ENCODE peak calls at places on chromosome 11, in eight cellular contexts. S, D, V, M, B, C, A and K are unnamed samples.
A peak's percentile ranks its signal among the peaks of the same experiment; 100 is the strongest.

GRCh38 chr11:126601550-126602215 is 246.2 kb downstream of the ST3GAL4 start:
- DNase-seq in S (no peak), D (no peak), V (no peak), M (no peak), B (no peak), C (no peak), A (no peak), K (no peak)

GRCh38 chr11:120061761-120062560 is 76.0 kb downstream of the TRIM29 start:
- DNase-seq in S (no peak), D (peak; percentile 74), V (no peak), M (no peak), B (no peak), C (no peak), A (no peak), K (no peak)

GRCh38 chr11:116787436-116787785 is 412 bp downstream of the ZPR1 start:
- DNase-seq in S (no peak), D (no peak), V (no peak), M (no peak), B (no peak), C (no peak), A (no peak), K (no peak)

GRCh38 chr11:2518983-2519340 is 74.2 kb downstream of the KCNQ1 start:
- DNase-seq in S (peak; percentile 38), D (peak; percentile 49), V (no peak), M (no peak), B (peak; percentile 44), C (no peak), A (peak; percentile 5), K (peak; percentile 44)

GRCh38 chr11:66904055-66904454 is 47.2 kb downstream of the LRFN4 start:
- DNase-seq in S (no peak), D (no peak), V (no peak), M (no peak), B (no peak), C (peak; percentile 80), A (no peak), K (no peak)

GRCh38 chr11:128757886-128758612 is 64.2 kb downstream of the FLI1 start:
- DNase-seq in S (no peak), D (no peak), V (no peak), M (no peak), B (no peak), C (no peak), A (no peak), K (no peak)

GRCh38 chr11:86869966-86870570 is 69.7 kb downstream of the PRSS23 start:
- DNase-seq in S (no peak), D (no peak), V (peak; percentile 17), M (peak; percentile 13), B (peak; percentile 81), C (no peak), A (peak; percentile 59), K (peak; percentile 85)

GRCh38 chr11:83571301-83571700 is 285.1 kb upstream of the CCDC90B start:
- DNase-seq in S (no peak), D (no peak), V (no peak), M (no peak), B (no peak), C (no peak), A (no peak), K (no peak)

GRCh38 chr11:69797156-69797555 is 22.0 kb upstream of the FGF4 start:
- DNase-seq in S (no peak), D (no peak), V (no peak), M (no peak), B (no peak), C (no peak), A (no peak), K (no peak)

GRCh38 chr11:120973501-120973900 is 50.4 kb upstream of the TBCEL start:
- DNase-seq in S (no peak), D (no peak), V (no peak), M (no peak), B (no peak), C (no peak), A (no peak), K (no peak)

GRCh38 chr11:132549001-132549400 is 983.3 kb downstream of the OPCML start:
- DNase-seq in S (no peak), D (no peak), V (no peak), M (no peak), B (no peak), C (no peak), A (no peak), K (no peak)

GRCh38 chr11:86951706-86952105 is 3.5 kb downstream of the FZD4 start:
- DNase-seq in S (no peak), D (no peak), V (no peak), M (no peak), B (no peak), C (no peak), A (no peak), K (no peak)

GRCh38 chr11:131079036-131079435 is 162.8 kb upstream of the SNX19 start:
- DNase-seq in S (no peak), D (no peak), V (no peak), M (no peak), B (no peak), C (no peak), A (no peak), K (no peak)

GRCh38 chr11:16899708-16900107 is 114.5 kb downstream of the PLEKHA7 start:
- DNase-seq in S (no peak), D (no peak), V (no peak), M (no peak), B (no peak), C (no peak), A (no peak), K (no peak)
- H3K4me1 ChIP-seq in S (peaks cover 5% of the 10 kb centered on the region), D (no peaks in the 10 kb centered on the region), V (no peaks in the 10 kb centered on the region), M (no peaks in the 10 kb centered on the region), B (no peaks in the 10 kb centered on the region), C (peaks cover 34% of the 10 kb centered on the region), A (peaks cover 27% of the 10 kb centered on the region), K (no peaks in the 10 kb centered on the region)

DNA sequence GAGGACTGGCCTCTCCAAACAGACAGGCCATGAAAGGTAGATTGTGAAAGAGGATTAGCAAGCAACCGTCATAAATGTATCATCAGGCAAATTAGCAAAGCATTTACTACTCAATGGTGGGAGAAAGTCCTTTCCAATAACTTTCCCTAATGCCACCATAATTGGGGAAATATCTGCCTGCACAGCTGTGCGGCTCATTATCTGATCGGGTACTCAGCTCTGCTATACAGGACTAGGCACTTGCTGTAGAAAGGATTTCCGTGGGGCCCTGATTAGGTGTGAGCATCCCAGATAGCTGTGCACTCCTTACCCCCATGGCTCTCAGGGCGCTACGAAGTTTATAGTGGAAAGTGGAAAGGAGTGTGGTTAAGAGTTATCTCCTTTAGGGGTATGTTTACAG is 309.7 kb upstream of the PLET1 start:
- DNase-seq in S (no peak), D (no peak), V (no peak), M (no peak), B (no peak), C (no peak), A (no peak), K (no peak)
- H3K4me1 ChIP-seq in S (no peaks in the 10 kb centered on the region), D (no peaks in the 10 kb centered on the region), V (no peaks in the 10 kb centered on the region), M (no peaks in the 10 kb centered on the region), B (no peaks in the 10 kb centered on the region), C (no peaks in the 10 kb centered on the region), A (no peaks in the 10 kb centered on the region), K (no peaks in the 10 kb centered on the region)

GRCh38 chr11:65373839-65374580 is 8.4 kb downstream of the SLC25A45 start:
- DNase-seq in S (no peak), D (no peak), V (no peak), M (no peak), B (no peak), C (no peak), A (no peak), K (no peak)
- H3K4me1 ChIP-seq in S (peaks cover 11% of the 10 kb centered on the region), D (peaks cover 4% of the 10 kb centered on the region), V (no peaks in the 10 kb centered on the region), M (peaks cover 20% of the 10 kb centered on the region), B (no peaks in the 10 kb centered on the region), C (peaks cover 15% of the 10 kb centered on the region), A (peaks cover 74% of the 10 kb centered on the region), K (no peaks in the 10 kb centered on the region)

DNA sequence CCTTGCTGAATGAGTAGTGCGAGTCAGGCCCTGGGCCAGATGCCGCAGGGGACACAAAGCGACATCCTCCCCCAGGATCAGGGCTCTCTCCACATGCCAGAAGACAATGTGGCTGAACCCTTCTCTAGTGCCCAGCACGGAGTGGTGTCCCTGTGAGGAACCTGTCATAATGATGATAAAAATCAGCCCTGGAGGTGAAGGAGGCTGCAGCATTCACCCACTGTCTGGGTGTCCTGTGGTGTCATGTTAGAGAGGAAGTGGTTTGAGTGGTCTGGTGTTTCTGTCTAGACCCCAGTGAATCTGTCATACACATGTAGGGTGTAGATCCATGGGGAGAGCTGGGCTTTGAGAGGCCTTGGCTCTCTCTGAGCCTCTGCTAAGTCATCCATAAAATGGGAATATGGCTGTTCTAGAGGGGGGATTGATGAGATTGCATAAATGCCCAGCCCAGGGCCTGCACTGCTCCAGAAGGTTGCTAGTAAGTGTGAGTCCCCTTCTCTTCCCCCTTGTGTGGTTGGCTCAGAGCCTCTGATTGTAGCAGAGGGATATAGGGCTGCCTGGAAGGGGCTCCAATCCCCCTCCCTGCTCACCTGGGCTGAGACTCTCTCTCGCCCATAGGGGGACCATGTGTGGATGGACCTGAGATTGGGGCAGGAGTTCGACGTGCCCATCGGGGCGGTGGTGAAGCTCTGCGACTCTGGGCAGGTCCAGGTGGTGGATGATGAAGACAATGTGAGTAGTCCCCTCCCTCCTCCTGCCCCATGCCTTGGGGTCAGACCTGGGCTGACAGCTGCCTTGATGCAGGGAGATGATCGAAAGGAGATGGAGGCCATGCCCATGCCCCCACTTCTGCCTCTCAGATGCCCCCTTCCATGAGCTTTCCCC is 14.3 kb downstream of the MYO7A start:
- DNase-seq in S (peak; percentile 35), D (no peak), V (no peak), M (no peak), B (no peak), C (no peak), A (no peak), K (no peak)
- H3K4me1 ChIP-seq in S (no peaks in the 10 kb centered on the region), D (no peaks in the 10 kb centered on the region), V (peaks cover 14% of the 10 kb centered on the region), M (no peaks in the 10 kb centered on the region), B (no peaks in the 10 kb centered on the region), C (no peaks in the 10 kb centered on the region), A (peaks cover 17% of the 10 kb centered on the region), K (no peaks in the 10 kb centered on the region)

GRCh38 chr11:47510231-47510630 is 42.7 kb downstream of the CELF1 start:
- DNase-seq in S (no peak), D (no peak), V (no peak), M (no peak), B (no peak), C (no peak), A (no peak), K (no peak)
- H3K4me1 ChIP-seq in S (peaks cover 91% of the 10 kb centered on the region), D (peaks cover 69% of the 10 kb centered on the region), V (peaks cover 49% of the 10 kb centered on the region), M (peaks cover 90% of the 10 kb centered on the region), B (no peaks in the 10 kb centered on the region), C (peaks cover 59% of the 10 kb centered on the region), A (peaks cover 52% of the 10 kb centered on the region), K (peaks cover 65% of the 10 kb centered on the region)

GRCh38 chr11:61967177-61967923 is at the start of gene FTH1:
- DNase-seq in S (peak; percentile 95), D (peak; percentile 98), V (peak; percentile 89), M (peak; percentile 57), B (peak; percentile 97), C (peak; percentile 79), A (peak; percentile 94), K (peak; percentile 61)
- H3K4me1 ChIP-seq in S (peaks cover 81% of the 10 kb centered on the region), D (peaks cover 73% of the 10 kb centered on the region), V (peaks cover 44% of the 10 kb centered on the region), M (peaks cover 72% of the 10 kb centered on the region), B (no peaks in the 10 kb centered on the region), C (peaks cover 63% of the 10 kb centered on the region), A (peaks cover 75% of the 10 kb centered on the region), K (peaks cover 23% of the 10 kb centered on the region)

DNA sequence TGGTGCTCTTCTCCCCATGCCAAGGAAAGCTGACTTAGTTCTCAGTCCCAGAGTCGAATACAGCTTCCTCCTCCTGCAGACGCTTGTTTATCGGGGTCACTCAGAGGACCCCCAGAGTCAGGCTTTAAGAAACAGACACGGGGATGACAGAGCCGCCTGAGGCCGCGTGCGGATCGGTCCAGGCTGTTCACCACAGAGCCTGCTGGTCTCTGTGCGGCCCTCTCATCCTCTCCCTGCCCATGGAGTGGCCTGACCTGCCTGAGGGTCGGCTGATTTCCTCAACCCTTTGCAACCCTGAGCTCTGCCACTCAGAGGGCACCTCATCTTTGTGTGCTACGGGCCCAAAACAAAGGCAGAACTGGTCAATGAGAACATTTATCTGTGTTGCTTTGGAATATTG is 2.1 kb downstream of the GAL start:
- DNase-seq in S (no peak), D (no peak), V (no peak), M (no peak), B (peak; percentile 53), C (no peak), A (no peak), K (no peak)
- H3K4me1 ChIP-seq in S (peaks cover 12% of the 10 kb centered on the region), D (peaks cover 13% of the 10 kb centered on the region), V (peaks cover 19% of the 10 kb centered on the region), M (peaks cover 15% of the 10 kb centered on the region), B (no peaks in the 10 kb centered on the region), C (peaks cover 8% of the 10 kb centered on the region), A (peaks cover 14% of the 10 kb centered on the region), K (peaks cover 7% of the 10 kb centered on the region)